ENCODE peak calls at places on chromosome 6, in four cellular contexts. S is esophagus squamous epithelium, B is IMR-90, W is breast epithelium. X is an unnamed sample.

GRCh38 chr6:50135968-50136367 is 86.2 kb upstream of the DEFB112 start:
- DNase-seq in W (no peak), S (no peak), B (no peak), X (no peak)

GRCh38 chr6:8085053-8085511 is 17.3 kb downstream of the EEF1E1 start:
- DNase-seq in B (peak), W (peak), S (no peak), X (no peak)

GRCh38 chr6:14286144-14286543 is 168.6 kb downstream of the CD83 start:
- DNase-seq in S (no peak), B (peak), W (no peak), X (no peak)

GRCh38 chr6:151695181-151695580 is 112.3 kb upstream of the ESR1 start:
- DNase-seq in S (no peak), B (no peak), W (peak), X (no peak)

GRCh38 chr6:30006170-30007131 is 54.6 kb upstream of the POLR1H start:
- DNase-seq in W (peak), S (no peak), B (peak), X (no peak)

GRCh38 chr6:1325471-1326309 is 13.8 kb downstream of the FOXQ1 start:
- DNase-seq in S (no peak), B (peak), W (no peak), X (no peak)

GRCh38 chr6:158361961-158362634 is 49.8 kb downstream of the TULP4 start:
- DNase-seq in S (no peak), W (no peak), B (peak), X (no peak)

GRCh38 chr6:77512554-77512953 is 49.3 kb upstream of the HTR1B start:
- DNase-seq in S (no peak), B (no peak), W (no peak), X (no peak)

GRCh38 chr6:74598473-74599393 is 607.1 kb downstream of the COL12A1 start:
- DNase-seq in B (peak), W (no peak), S (no peak), X (no peak)

GRCh38 chr6:118902731-118903130 is 8.8 kb downstream of the ASF1A start:
- DNase-seq in W (no peak), B (peak), S (no peak), X (no peak)

GRCh38 chr6:34630040-34630439 is 66.5 kb downstream of the ILRUN start:
- DNase-seq in W (no peak), B (peak), S (no peak), X (no peak)

GRCh38 chr6:17015551-17016381 is 86.1 kb upstream of the STMND1 start:
- DNase-seq in S (no peak), W (no peak), B (no peak), X (no peak)

GRCh38 chr6:135236319-135236718 is 55.2 kb downstream of the MYB start:
- DNase-seq in W (no peak), B (no peak), S (no peak), X (no peak)

GRCh38 chr6:12958052-12958706 is 241.6 kb downstream of the PHACTR1 start:
- DNase-seq in S (no peak), B (no peak), W (no peak), X (no peak)

GRCh38 chr6:11575408-11576033 is 38.0 kb downstream of the TMEM170B start:
- DNase-seq in B (peak), S (no peak), W (peak), X (no peak)

GRCh38 chr6:112237066-112237465 is 17.3 kb downstream of the LAMA4 start:
- DNase-seq in B (no peak), W (no peak), S (no peak), X (no peak)

GRCh38 chr6:114007451-114007953 is 36.6 kb upstream of the HDAC2 start:
- DNase-seq in B (no peak), S (no peak), W (no peak), X (no peak)

GRCh38 chr6:18099501-18099900 is 23.0 kb downstream of the NHLRC1 start:
- DNase-seq in B (no peak), W (no peak), S (no peak), X (no peak)

GRCh38 chr6:16493802-16494201 is 255.4 kb downstream of the GMPR start:
- DNase-seq in S (no peak), W (no peak), B (no peak), X (no peak)

GRCh38 chr6:35668096-35668495 is 20.6 kb downstream of the FKBP5 start:
- DNase-seq in B (no peak), W (no peak), S (no peak), X (no peak)

GRCh38 chr6:111027219-111027618 is 45.4 kb downstream of the RPF2 start:
- DNase-seq in W (no peak), S (no peak), B (no peak), X (no peak)

GRCh38 chr6:130252527-130253237 is 29.9 kb upstream of the SAMD3 start:
- DNase-seq in S (no peak), B (no peak), W (no peak), X (no peak)

GRCh38 chr6:25179051-25179778 is 100.0 kb upstream of the CARMIL1 start:
- DNase-seq in W (no peak), S (no peak), B (peak), X (no peak)

GRCh38 chr6:96811670-96812069 is 25.6 kb downstream of the GPR63 start:
- DNase-seq in W (no peak), B (no peak), S (no peak), X (no peak)

GRCh38 chr6:96249748-96250147 is 234.0 kb downstream of the FUT9 start:
- DNase-seq in S (no peak), W (no peak), B (no peak), X (no peak)

GRCh38 chr6:46222286-46222685 is 51.5 kb upstream of the ENPP5 start:
- DNase-seq in S (no peak), W (no peak), B (no peak), X (no peak)

GRCh38 chr6:125792680-125793079 is 1.9 kb downstream of the NCOA7 start:
- DNase-seq in W (no peak), S (no peak), B (peak), X (no peak)

GRCh38 chr6:32852018-32852843 is 1.3 kb downstream of the TAP1 start:
- DNase-seq in S (no peak), W (no peak), B (no peak), X (peak)
- H3K27ac ChIP-seq in S (peak), W (peak), B (peak), X (peak)

GRCh38 chr6:186221-186965 is 105.9 kb upstream of the DUSP22 start:
- DNase-seq in S (no peak), W (no peak), B (peak), X (peak)

GRCh38 chr6:184161-184695 is 108.1 kb upstream of the DUSP22 start:
- DNase-seq in S (no peak), B (no peak), W (no peak), X (peak)

GRCh38 chr6:180295-180694 is 112.0 kb upstream of the DUSP22 start:
- DNase-seq in W (no peak), S (no peak), B (no peak), X (no peak)

GRCh38 chr6:181049-181654 is 111.1 kb upstream of the DUSP22 start:
- DNase-seq in S (no peak), W (no peak), B (no peak), X (no peak)

DNA sequence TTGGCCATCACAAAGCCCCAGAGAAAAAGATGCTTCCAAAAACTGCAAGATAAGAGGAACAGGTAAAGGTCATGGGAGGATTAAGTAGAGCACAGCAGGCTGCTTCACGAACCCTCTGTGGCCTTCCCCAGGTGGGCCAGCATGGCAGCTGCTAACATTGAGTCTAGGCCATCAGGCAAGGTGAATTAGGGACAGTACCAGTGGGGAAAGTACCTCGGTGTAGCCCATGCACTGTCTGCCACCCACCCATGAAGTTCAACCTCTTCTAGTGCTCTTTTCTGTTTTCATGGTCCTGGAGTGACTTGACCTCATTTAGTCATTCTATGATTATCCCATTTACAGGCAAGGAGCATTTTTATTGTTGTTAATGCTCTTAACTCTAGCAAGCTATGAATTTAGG is 108.6 kb upstream of the DUSP22 start:
- DNase-seq in B (no peak), W (no peak), S (no peak), X (no peak)
- H3K27ac ChIP-seq in B (no peak), W (no peak), S (no peak), X (no peak)

GRCh38 chr6:53513056-53513455 is 31.8 kb downstream of the GCLC start:
- DNase-seq in W (no peak), S (no peak), B (no peak), X (no peak)
- H3K27ac ChIP-seq in W (no peak), S (peak), B (peak), X (no peak)

DNA sequence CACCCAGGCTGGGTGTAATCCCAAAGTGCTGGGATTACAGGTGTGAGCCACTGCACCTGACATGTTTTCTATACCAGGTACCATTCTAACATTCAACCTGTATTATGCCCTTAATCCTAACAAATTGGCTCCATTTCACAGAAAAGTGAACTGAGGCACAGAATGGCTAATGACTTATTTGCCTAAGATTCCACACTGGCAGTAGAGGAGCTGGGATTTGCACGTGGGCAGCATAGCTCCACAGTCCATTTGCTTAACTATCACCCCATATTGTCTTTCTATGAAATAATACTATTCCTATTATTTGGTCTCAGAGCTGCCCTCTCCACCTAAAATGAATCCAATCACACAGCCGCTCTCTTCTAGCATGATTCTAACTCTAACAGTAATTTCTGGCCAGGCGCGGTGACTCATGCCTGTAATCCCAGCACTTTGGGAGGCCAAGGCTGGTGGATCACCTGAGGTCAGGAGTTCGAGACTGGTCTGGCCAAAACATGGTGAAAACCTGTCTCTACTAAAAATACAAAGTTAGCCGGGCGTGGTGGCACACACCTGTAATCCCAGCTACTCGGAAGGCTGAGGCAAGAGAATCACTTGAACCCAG is 23.3 kb upstream of the MYMX start:
- DNase-seq in S (no peak), B (no peak), W (no peak), X (no peak)
- H3K27ac ChIP-seq in S (no peak), B (no peak), W (no peak), X (no peak)

DNA sequence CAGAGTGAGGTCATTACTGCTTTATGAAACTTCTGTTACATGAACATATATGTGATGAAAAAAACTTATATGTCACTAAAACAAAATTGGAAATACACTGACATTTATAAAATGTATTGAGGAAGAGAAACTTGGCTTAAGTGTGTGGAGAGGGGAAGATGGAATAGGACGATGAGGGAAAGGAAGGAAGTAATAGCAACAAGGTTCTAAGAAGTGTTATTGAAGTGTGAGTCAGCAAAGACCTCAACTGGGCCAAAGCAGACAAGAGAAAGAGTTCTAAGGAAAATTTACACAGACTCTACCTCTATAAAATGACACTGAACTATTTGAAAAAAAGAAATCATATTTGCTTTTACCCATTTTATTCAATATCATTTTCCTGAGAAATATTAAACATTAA is 38.3 kb downstream of the SNX3 start:
- DNase-seq in W (no peak), S (no peak), B (peak), X (no peak)
- H3K27ac ChIP-seq in W (no peak), S (no peak), B (no peak), X (no peak)

DNA sequence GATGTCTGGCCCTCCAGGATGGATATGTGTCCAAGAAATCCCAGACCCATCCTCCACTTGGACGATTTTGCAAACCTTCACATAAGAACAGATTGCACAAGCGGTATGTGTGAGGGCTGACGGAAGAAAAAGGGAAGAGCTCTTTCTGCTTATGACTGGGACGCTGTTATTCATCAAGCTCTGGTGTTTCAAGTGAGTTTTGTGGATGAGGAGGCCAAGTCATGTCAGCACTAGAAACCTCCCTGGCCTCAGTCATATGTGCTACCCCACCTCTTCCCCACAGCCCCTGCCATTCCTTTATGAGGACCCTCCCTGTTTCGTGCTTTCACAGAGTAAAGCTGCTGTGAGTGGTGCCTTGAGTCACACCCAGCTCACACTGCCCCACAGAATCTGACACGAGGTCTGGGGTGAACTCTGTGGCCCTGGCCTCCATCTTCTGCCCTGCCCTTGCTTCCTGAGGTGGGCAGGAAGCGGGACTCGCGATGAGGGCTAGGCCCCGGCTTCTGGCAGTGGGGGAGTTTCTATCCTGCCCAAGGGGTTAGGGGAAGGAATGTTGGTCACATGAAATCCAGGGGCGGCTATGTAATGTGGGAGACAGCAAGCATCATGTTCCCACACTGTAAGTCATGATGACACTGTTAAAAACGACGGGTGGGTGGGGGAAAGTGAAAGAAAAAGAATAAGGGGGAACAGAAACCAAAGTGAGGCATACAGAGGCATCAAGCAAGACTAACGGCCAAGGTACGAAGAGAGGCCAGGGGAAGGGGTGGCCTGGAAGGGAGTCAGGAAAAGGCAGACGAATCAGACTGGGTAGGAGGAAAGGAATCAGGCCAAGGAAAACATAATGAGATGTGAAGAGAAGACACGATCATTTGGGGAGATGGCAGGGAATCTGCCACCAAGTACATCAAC is 78.1 kb downstream of the PRDM1 start:
- DNase-seq in S (no peak), B (peak), W (no peak), X (no peak)
- H3K27ac ChIP-seq in S (peak), B (peak), W (peak), X (peak)

DNA sequence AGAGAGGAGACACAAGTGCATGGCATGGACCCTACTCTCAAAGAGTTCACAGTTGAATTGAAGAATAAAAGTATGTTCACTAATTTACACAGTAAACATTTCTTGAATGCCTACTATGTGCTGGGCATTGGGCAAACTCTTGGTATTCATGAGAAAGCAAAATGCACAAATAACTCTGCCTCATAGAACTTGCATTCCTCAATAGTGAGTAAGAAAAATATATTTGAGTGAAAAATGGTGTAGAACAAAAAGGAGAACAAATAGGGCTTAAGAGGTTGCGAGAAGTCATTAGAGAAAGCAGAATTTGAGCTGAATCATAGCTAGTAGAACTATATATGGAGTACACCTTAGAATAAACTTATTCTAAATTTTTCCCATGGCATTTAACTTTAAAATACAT is 235.9 kb downstream of the KCNQ5 start:
- DNase-seq in W (no peak), B (peak), S (no peak), X (no peak)
- H3K27ac ChIP-seq in W (no peak), B (no peak), S (no peak), X (no peak)

GRCh38 chr6:139536751-139537617 is 162.5 kb upstream of the CITED2 start:
- DNase-seq in B (no peak), W (no peak), S (no peak), X (no peak)

GRCh38 chr6:139533166-139533565 is 158.7 kb upstream of the CITED2 start:
- DNase-seq in B (no peak), W (no peak), S (no peak), X (no peak)

GRCh38 chr6:139531716-139532115 is 157.3 kb upstream of the CITED2 start:
- DNase-seq in W (no peak), S (no peak), B (no peak), X (no peak)

GRCh38 chr6:139533573-139534471 is 159.4 kb upstream of the CITED2 start:
- DNase-seq in B (peak), W (no peak), S (no peak), X (no peak)

GRCh38 chr6:139534472-139535115 is 160.1 kb upstream of the CITED2 start:
- DNase-seq in W (no peak), B (no peak), S (no peak), X (no peak)
- H3K27ac ChIP-seq in W (peak), B (peak), S (peak), X (peak)

GRCh38 chr6:37284781-37285180 is 26.8 kb upstream of the TMEM217 start:
- DNase-seq in S (no peak), B (no peak), W (no peak), X (no peak)
- H3K27ac ChIP-seq in S (no peak), B (no peak), W (no peak), X (peak)

GRCh38 chr6:9620263-9620662 is 794.6 kb downstream of the TFAP2A start:
- DNase-seq in B (peak), S (no peak), W (no peak), X (no peak)
- H3K27ac ChIP-seq in B (no peak), S (no peak), W (no peak), X (no peak)

X was measured in vagina.